ENCODE peak calls at places on chromosomes 1 and 21, in seven cellular contexts. D is effector CD4-positive, alpha-beta T cell; R is activated T-cell treated with anti-CD3 and anti-CD28 coated beads, Interleukin-2, amount 50 U/mL, for 48 hours; O is erythroblast; P is renal cortical epithelial cell; L is BE2C; G is endothelial cell. J is an unnamed sample.

GRCh38 chr1:190759807-190760206 is 282.1 kb upstream of the BRINP3 start:
- DNase-seq in L (no peak), O (peak), D (no peak), G (no peak), R (no peak), P (no peak), J (no peak)

GRCh38 chr1:29397981-29398380 is 161.7 kb downstream of the PTPRU start:
- DNase-seq in G (no peak), O (no peak), D (no peak), P (no peak), L (no peak), R (no peak), J (no peak)

GRCh38 chr1:28646040-28646439 is 2.4 kb upstream of the RNU11 start:
- DNase-seq in L (no peak), R (no peak), P (no peak), O (no peak), D (no peak), G (no peak), J (no peak)

GRCh38 chr1:44806025-44806703 is 987 bp downstream of the DYNLT4 start:
- DNase-seq in L (no peak), G (no peak), R (no peak), P (no peak), O (no peak), D (no peak), J (peak)

GRCh38 chr1:89719502-89720306 is 86.8 kb downstream of the LRRC8C start:
- DNase-seq in D (no peak), R (no peak), O (peak), L (no peak), G (no peak), P (peak), J (no peak)

GRCh38 chr1:204494281-204495077 is at the start of gene PIK3C2B:
- DNase-seq in O (peak), P (peak), R (peak), G (peak), D (peak), L (peak), J (peak)

GRCh38 chr21:15495965-15496364 is 233.8 kb upstream of the USP25 start:
- DNase-seq in O (no peak), P (peak), L (peak), G (no peak), R (no peak), D (no peak), J (no peak)

GRCh38 chr1:181105134-181106021 is 16.9 kb downstream of the IER5 start:
- DNase-seq in L (peak), D (peak), R (peak), P (peak), O (peak), G (peak), J (peak)

GRCh38 chr1:240888039-240888786 is 276.3 kb upstream of the GREM2 start:
- DNase-seq in O (peak), P (peak), R (peak), L (peak), G (peak), D (no peak), J (no peak)

GRCh38 chr1:119676571-119677206 is 28.6 kb upstream of the ZNF697 start:
- DNase-seq in P (no peak), D (no peak), G (no peak), O (no peak), R (no peak), L (no peak), J (no peak)

GRCh38 chr1:67677925-67678324 is 7.1 kb upstream of the GADD45A start:
- DNase-seq in P (no peak), G (no peak), O (no peak), L (no peak), D (no peak), R (no peak), J (no peak)

GRCh38 chr21:35565204-35565611 is 495.1 kb downstream of the SETD4 start:
- DNase-seq in G (no peak), O (no peak), P (peak), D (no peak), L (no peak), R (no peak), J (no peak)

GRCh38 chr1:39981957-39982356 is 27.0 kb downstream of the MFSD2A start:
- DNase-seq in L (no peak), O (no peak), P (peak), R (no peak), D (no peak), G (no peak), J (no peak)

GRCh38 chr1:6948861-6949260 is 163.6 kb downstream of the CAMTA1 start:
- DNase-seq in G (no peak), O (no peak), D (no peak), P (no peak), L (peak), R (no peak), J (no peak)

GRCh38 chr1:159881930-159882839 is 17.8 kb downstream of the CFAP45 start:
- DNase-seq in R (peak), L (peak), D (peak), G (peak), O (peak), P (peak), J (peak)

GRCh38 chr1:113660053-113660452 is 99.2 kb downstream of the PHTF1 start:
- DNase-seq in P (no peak), G (no peak), L (peak), O (no peak), R (no peak), D (no peak), J (no peak)

GRCh38 chr1:161483361-161483760 is 21.9 kb upstream of the FCGR2A start:
- DNase-seq in P (no peak), G (no peak), R (no peak), L (no peak), O (no peak), D (no peak), J (no peak)

GRCh38 chr1:16236091-16236494 is 890 bp downstream of the CPLANE2 start:
- DNase-seq in D (peak), R (peak), O (peak), G (no peak), L (peak), P (peak), J (no peak)

GRCh38 chr1:198788561-198789064 is 149.8 kb downstream of the PTPRC start:
- DNase-seq in O (peak), D (no peak), G (peak), L (peak), R (peak), P (peak), J (no peak)

GRCh38 chr1:27111771-27112573 is 43.0 kb downstream of the SLC9A1 start:
- DNase-seq in P (peak), R (peak), G (peak), O (no peak), D (peak), L (peak), J (peak)

GRCh38 chr1:197224160-197224559 is 43.9 kb upstream of the CRB1 start:
- DNase-seq in G (no peak), R (no peak), L (no peak), D (no peak), O (no peak), P (peak), J (no peak)

GRCh38 chr1:101929343-101929742 is 67.4 kb downstream of the OLFM3 start:
- DNase-seq in L (peak), D (no peak), P (no peak), G (no peak), R (no peak), O (no peak), J (no peak)

GRCh38 chr1:53373246-53373645 is 45.4 kb upstream of the LRP8 start:
- DNase-seq in L (no peak), R (no peak), D (no peak), G (no peak), O (no peak), P (no peak), J (no peak)

GRCh38 chr1:53108646-53109580 is 33.5 kb downstream of the SLC1A7 start:
- DNase-seq in O (no peak), P (no peak), L (peak), G (no peak), R (no peak), D (no peak), J (no peak)

GRCh38 chr1:229436178-229436577 is 2.3 kb upstream of the ACTA1 start:
- DNase-seq in G (no peak), O (no peak), D (no peak), L (no peak), R (no peak), P (no peak), J (no peak)

GRCh38 chr1:32874860-32875793 is 4.4 kb upstream of the FNDC5 start:
- DNase-seq in R (no peak), D (no peak), O (no peak), G (no peak), P (no peak), L (no peak), J (no peak)

GRCh38 chr1:61865646-61866220 is 123.5 kb downstream of the PATJ start:
- DNase-seq in P (no peak), O (no peak), L (peak), D (no peak), G (no peak), R (no peak), J (no peak)

GRCh38 chr1:224432672-224433040 is 1.9 kb downstream of the WDR26 start:
- DNase-seq in D (no peak), O (peak), L (no peak), G (no peak), R (peak), P (no peak), J (no peak)

GRCh38 chr1:238955934-238956333 is 430.4 kb upstream of the CHRM3 start:
- DNase-seq in G (no peak), O (no peak), P (no peak), D (no peak), R (no peak), L (no peak), J (no peak)

GRCh38 chr1:22570140-22570909 is 7.0 kb downstream of the EPHA8 start:
- DNase-seq in O (no peak), D (no peak), P (no peak), R (no peak), L (peak), G (no peak), J (no peak)

GRCh38 chr1:201503397-201504176 is 3.3 kb downstream of the CSRP1 start:
- DNase-seq in D (no peak), G (no peak), R (no peak), L (no peak), P (peak), O (no peak), J (no peak)

GRCh38 chr1:4730078-4730477 is 75.7 kb downstream of the AJAP1 start:
- DNase-seq in D (no peak), O (no peak), L (no peak), G (no peak), R (no peak), P (no peak), J (no peak)

GRCh38 chr1:15756143-15757015 is 2.2 kb upstream of the FBLIM1 start:
- DNase-seq in P (no peak), G (no peak), O (no peak), D (no peak), L (no peak), R (no peak), J (no peak)

GRCh38 chr1:47227370-47228232 is 4.4 kb downstream of the TAL1 start:
- DNase-seq in D (no peak), O (peak), P (no peak), R (no peak), L (no peak), G (no peak), J (no peak)

GRCh38 chr1:64734289-64734652 is 10.6 kb upstream of the RAVER2 start:
- DNase-seq in R (no peak), O (no peak), G (no peak), P (no peak), D (no peak), L (no peak), J (no peak)